ENCODE peak calls at places on chromosome 15, in four cellular contexts. V, N, P and E are unnamed samples.

GRCh38 chr15:81270781-81271491 is 53.0 kb downstream of the STARD5 start:
- DNase-seq in V (no peak), N (no peak), P (peak; percentile 38), E (no peak)

GRCh38 chr15:40313531-40314398 is 6.0 kb upstream of the PLCB2 start:
- DNase-seq in V (no peak), N (peak; percentile 34), P (peak; percentile 26), E (peak; percentile 89)

GRCh38 chr15:64883997-64884511 is 27.6 kb upstream of the ANKDD1A start:
- DNase-seq in V (peak; percentile 64), N (no peak), P (peak; percentile 38), E (peak; percentile 47)

GRCh38 chr15:89122532-89123525 is 34.6 kb downstream of the ABHD2 start:
- DNase-seq in V (no peak), N (no peak), P (no peak), E (no peak)

GRCh38 chr15:100807028-100807427 is 72.6 kb upstream of the ALDH1A3 start:
- DNase-seq in V (no peak), N (no peak), P (no peak), E (no peak)

GRCh38 chr15:45630958-45631691 is 3.7 kb upstream of the SQOR start:
- DNase-seq in V (peak; percentile 78), N (no peak), P (no peak), E (no peak)

GRCh38 chr15:60941448-60941847 is 287.7 kb downstream of the RORA start:
- DNase-seq in V (peak; percentile 60), N (no peak), P (no peak), E (no peak)

GRCh38 chr15:71332605-71333004 is 217.3 kb downstream of the THSD4 start:
- DNase-seq in V (no peak), N (no peak), P (no peak), E (no peak)

GRCh38 chr15:61421938-61422337 is 192.8 kb upstream of the RORA start:
- DNase-seq in V (peak; percentile 26), N (no peak), P (no peak), E (no peak)

GRCh38 chr15:26087395-26087794 is 224.3 kb upstream of the ATP10A start:
- DNase-seq in V (no peak), N (no peak), P (no peak), E (no peak)

GRCh38 chr15:101250931-101251829 is 668 bp downstream of the CHSY1 start:
- DNase-seq in V (no peak), N (no peak), P (no peak), E (peak; percentile 45)

GRCh38 chr15:31482122-31482922 is 155.7 kb downstream of the KLF13 start:
- DNase-seq in V (no peak), N (no peak), P (no peak), E (peak; percentile 16)

GRCh38 chr15:75348563-75349350 is 1.9 kb downstream of the NEIL1 start:
- DNase-seq in V (no peak), N (no peak), P (no peak), E (peak; percentile 40)

GRCh38 chr15:36133686-36134085 is 445.7 kb upstream of the CDIN1 start:
- DNase-seq in V (no peak), N (no peak), P (no peak), E (no peak)